ENCODE peak calls at places on chromosomes 5 and 9, in six cellular contexts. V, I, J, G, T and L are unnamed samples.
A peak's percentile ranks its signal among the peaks of the same experiment; 100 is the strongest.

GRCh38 chr9:15157371-15157770 is 149.6 kb downstream of the TTC39B start:
- DNase-seq in V (no peak), I (no peak), J (no peak), G (peak; percentile 38), T (peak; percentile 47), L (no peak)

GRCh38 chr5:179288101-179288808 is 57.0 kb downstream of the ADAMTS2 start:
- DNase-seq in V (no peak), I (peak; percentile 41), J (no peak), G (no peak), T (no peak), L (peak; percentile 28)

GRCh38 chr9:106322741-106323140 is 540.2 kb upstream of the ZNF462 start:
- DNase-seq in V (no peak), I (no peak), J (no peak), G (no peak), T (no peak), L (no peak)

GRCh38 chr5:142587354-142587965 is 98.4 kb downstream of the FGF1 start:
- DNase-seq in V (no peak), I (no peak), J (no peak), G (no peak), T (peak; percentile 70), L (no peak)

GRCh38 chr9:126802343-126803059 is 2.3 kb upstream of the ZBTB43 start:
- DNase-seq in V (no peak), I (no peak), J (no peak), G (no peak), T (no peak), L (no peak)

GRCh38 chr5:144275329-144275728 is 104.7 kb downstream of the KCTD16 start:
- DNase-seq in V (no peak), I (no peak), J (no peak), G (no peak), T (no peak), L (no peak)

GRCh38 chr5:107282061-107282460 is 388.7 kb downstream of the EFNA5 start:
- DNase-seq in V (no peak), I (no peak), J (no peak), G (no peak), T (no peak), L (no peak)

GRCh38 chr9:125246261-125246667 is 5.1 kb upstream of the HSPA5 start:
- DNase-seq in V (no peak), I (no peak), J (no peak), G (no peak), T (no peak), L (no peak)

GRCh38 chr5:167723254-167723871 is 568.1 kb upstream of the WWC1 start:
- DNase-seq in V (peak; percentile 23), I (peak; percentile 75), J (peak; percentile 79), G (peak; percentile 71), T (peak; percentile 79), L (peak; percentile 43)

GRCh38 chr5:56941981-56942380 is 9.9 kb downstream of the MIER3 start:
- DNase-seq in V (no peak), I (no peak), J (no peak), G (no peak), T (peak; percentile 81), L (no peak)

GRCh38 chr9:118643118-118643517 is 726.1 kb downstream of the BRINP1 start:
- DNase-seq in V (no peak), I (no peak), J (peak; percentile 31), G (no peak), T (peak; percentile 47), L (no peak)

GRCh38 chr9:6563036-6563435 is 82.5 kb downstream of the GLDC start:
- DNase-seq in V (no peak), I (no peak), J (no peak), G (no peak), T (no peak), L (no peak)

GRCh38 chr9:109315889-109316640 is 4.8 kb downstream of the EPB41L4B start:
- DNase-seq in V (peak; percentile 42), I (peak; percentile 79), J (no peak), G (peak; percentile 85), T (peak; percentile 99), L (peak; percentile 90)

GRCh38 chr5:60677831-60678664 is 21.9 kb downstream of the DEPDC1B start:
- DNase-seq in V (no peak), I (no peak), J (no peak), G (no peak), T (peak; percentile 58), L (no peak)

GRCh38 chr5:170225326-170226137 is 7.3 kb upstream of the C5orf58 start:
- DNase-seq in V (peak; percentile 76), I (peak; percentile 76), J (peak; percentile 42), G (peak; percentile 89), T (peak; percentile 79), L (peak; percentile 78)

GRCh38 chr5:57539281-57539701 is 56.7 kb upstream of the ACTBL2 start:
- DNase-seq in V (no peak), I (no peak), J (no peak), G (no peak), T (peak; percentile 68), L (no peak)

DNA sequence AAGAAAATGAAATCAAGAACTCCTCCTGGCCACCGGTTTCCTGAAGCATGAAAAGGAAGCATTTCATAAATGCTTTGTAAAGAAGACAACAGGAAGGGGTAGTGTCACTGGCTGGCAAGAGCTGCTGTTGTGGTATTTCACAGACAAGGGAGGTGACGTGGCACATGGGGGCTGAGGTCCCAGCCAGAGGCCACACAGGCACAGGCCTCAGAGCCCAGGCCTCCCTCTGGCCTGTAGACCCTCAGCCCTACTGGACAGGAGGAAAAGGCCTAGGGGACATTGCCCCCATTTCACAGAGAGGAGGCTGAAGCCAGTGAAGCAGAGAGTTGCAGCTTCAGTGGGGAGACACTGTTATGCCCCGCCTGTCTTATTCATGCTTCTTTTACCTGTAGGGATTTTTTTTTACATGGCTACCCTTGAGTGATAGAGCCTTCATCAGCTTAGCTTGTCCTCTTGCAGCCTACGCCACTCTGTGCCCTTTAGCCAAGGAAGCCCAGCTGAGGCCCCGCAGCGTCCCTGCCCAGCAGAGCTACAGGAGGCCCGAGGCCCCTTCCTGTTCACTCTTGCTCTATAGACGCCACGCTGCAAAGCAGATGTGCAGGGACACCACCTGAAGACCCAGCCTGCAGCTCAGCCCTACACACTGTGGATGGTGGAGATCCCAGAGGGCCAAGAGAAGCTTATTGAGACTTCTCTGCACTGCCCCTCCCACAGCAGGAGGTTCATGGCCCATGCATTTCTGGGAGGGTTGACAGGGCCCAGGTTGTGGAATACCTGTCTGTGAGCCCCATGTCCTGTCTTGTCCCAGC is 33.8 kb downstream of the IRF1 start:
- DNase-seq in V (no peak), I (peak; percentile 79), J (no peak), G (peak; percentile 74), T (peak; percentile 90), L (peak; percentile 77)
- H3K4me1 ChIP-seq in V (no peaks in the 10 kb centered on the region), I (peaks cover 23% of the 10 kb centered on the region), J (peaks cover 4% of the 10 kb centered on the region), G (peaks cover 26% of the 10 kb centered on the region), T (peaks cover 46% of the 10 kb centered on the region), L (peaks cover 36% of the 10 kb centered on the region)

DNA sequence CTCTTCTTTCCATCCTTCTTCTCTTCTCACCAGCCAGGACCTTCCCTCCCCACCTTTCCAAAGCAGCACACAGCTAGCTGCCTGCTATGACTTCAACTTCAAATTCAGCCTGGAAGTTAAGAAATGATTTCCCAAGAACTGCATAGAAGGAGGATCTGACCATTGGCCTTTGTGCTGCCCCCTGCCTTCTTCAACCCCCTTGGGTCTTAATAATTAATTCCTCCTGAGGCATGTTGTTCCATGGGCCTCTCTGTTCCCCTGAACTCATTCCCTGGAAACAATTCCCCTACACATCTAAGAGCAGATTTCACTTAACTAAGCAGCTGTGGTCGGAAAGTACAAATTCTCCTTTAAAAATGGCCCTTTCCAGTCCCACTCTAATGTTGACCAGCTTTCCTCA is 62.4 kb downstream of the ADAMTS12 start:
- DNase-seq in V (no peak), I (no peak), J (no peak), G (no peak), T (no peak), L (no peak)
- H3K27ac ChIP-seq in V (no peak overlapping the region), I (no peak overlapping the region), J (no peak overlapping the region), G (no peak overlapping the region), T (no peak overlapping the region), L (no peak overlapping the region)

GRCh38 chr5:2695200-2695891 is 56.1 kb downstream of the IRX2 start:
- DNase-seq in V (no peak), I (no peak), J (peak; percentile 20), G (no peak), T (peak; percentile 27), L (no peak)
- H3K9me3 ChIP-seq in V (no peaks in the 10 kb centered on the region), I (peaks cover 5% of the 10 kb centered on the region), J (peaks cover 5% of the 10 kb centered on the region), G (no peaks in the 10 kb centered on the region), T (no peaks in the 10 kb centered on the region), L (no peaks in the 10 kb centered on the region)

GRCh38 chr9:76512826-76513225 is 53.8 kb downstream of the GCNT1 start:
- DNase-seq in V (no peak), I (no peak), J (no peak), G (no peak), T (peak; percentile 61), L (no peak)
- H3K4me1 ChIP-seq in V (no peaks in the 10 kb centered on the region), I (no peaks in the 10 kb centered on the region), J (no peaks in the 10 kb centered on the region), G (no peaks in the 10 kb centered on the region), T (peaks cover 16% of the 10 kb centered on the region), L (no peaks in the 10 kb centered on the region)

DNA sequence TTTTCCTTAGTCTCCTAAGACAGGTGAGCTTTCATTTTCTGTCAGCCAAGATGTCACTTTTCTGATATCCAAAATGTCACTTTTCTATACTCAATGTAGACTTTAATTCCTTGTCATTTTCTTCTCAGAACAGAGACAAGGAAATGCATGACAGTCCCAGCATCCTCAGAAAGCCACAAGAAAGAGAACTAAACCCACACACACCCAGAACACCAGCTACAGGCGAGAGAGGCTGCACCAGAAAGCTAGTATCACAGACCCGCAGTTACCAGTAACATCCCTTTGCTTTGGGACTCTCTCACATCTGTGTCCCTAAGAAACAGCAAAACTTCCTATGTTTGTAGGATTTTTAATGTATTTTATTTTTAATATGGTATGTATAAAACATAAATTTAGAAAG is 17.1 kb downstream of the TRMO start:
- DNase-seq in V (no peak), I (no peak), J (no peak), G (no peak), T (no peak), L (no peak)
- H3K27ac ChIP-seq in V (no peak overlapping the region), I (no peak overlapping the region), J (no peak overlapping the region), G (no peak overlapping the region), T (no peak overlapping the region), L (no peak overlapping the region)

GRCh38 chr5:141392429-141393198 is at the start of gene PCDHGA8:
- DNase-seq in V (no peak), I (no peak), J (no peak), G (no peak), T (peak; percentile 48), L (no peak)

GRCh38 chr5:141393267-141393666 is 834 bp downstream of the PCDHGA8 start:
- DNase-seq in V (no peak), I (no peak), J (no peak), G (no peak), T (no peak), L (no peak)

GRCh38 chr5:141389153-141390042 is 1.9 kb downstream of the PCDHGB4 start:
- DNase-seq in V (no peak), I (no peak), J (no peak), G (no peak), T (no peak), L (no peak)

GRCh38 chr5:141384471-141385267 is 2.1 kb downstream of the PCDHGA7 start:
- DNase-seq in V (no peak), I (no peak), J (no peak), G (no peak), T (no peak), L (no peak)

DNA sequence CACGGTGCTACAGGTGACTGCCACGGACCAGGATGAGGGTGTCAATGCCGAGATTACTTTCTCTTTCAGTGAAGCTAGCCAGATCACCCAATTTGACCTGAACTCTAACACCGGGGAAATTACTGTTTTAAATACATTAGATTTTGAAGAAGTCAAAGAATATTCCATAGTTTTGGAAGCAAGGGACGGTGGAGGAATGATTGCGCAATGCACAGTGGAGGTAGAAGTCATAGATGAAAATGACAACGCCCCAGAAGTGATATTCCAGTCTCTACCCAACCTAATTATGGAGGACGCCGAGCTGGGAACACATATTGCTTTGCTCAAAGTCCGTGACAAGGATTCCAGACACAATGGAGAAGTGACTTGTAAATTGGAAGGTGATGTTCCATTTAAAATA is 1.2 kb downstream of the PCDHGB4 start:
- DNase-seq in V (no peak), I (no peak), J (no peak), G (no peak), T (no peak), L (no peak)
- H3K9me3 ChIP-seq in V (peaks cover 19% of the 10 kb centered on the region), I (peaks cover 9% of the 10 kb centered on the region), J (peaks cover 38% of the 10 kb centered on the region), G (peaks cover 98% of the 10 kb centered on the region), T (no peaks in the 10 kb centered on the region), L (no peaks in the 10 kb centered on the region)